ENCODE peak calls at places on chromosomes 2 and 18, in eight cellular contexts. N is uterus, R is heart left ventricle, C is right lobe of liver, X is body of pancreas, Q is IMR-90, D is ovary, Y is tibial nerve. K is an unnamed sample.

GRCh38 chr18:72720116-72720515 is 147.7 kb downstream of the NETO1 start:
- DNase-seq in N (no peak), R (no peak), C (no peak), X (no peak), Q (no peak), D (no peak), Y (no peak), K (no peak)

GRCh38 chr18:62279561-62279960 is 45.5 kb upstream of the TNFRSF11A start:
- DNase-seq in N (no peak), R (no peak), C (no peak), X (no peak), Q (no peak), D (no peak), Y (no peak), K (no peak)

GRCh38 chr2:159228006-159228655 is 58.4 kb downstream of the WDSUB1 start:
- DNase-seq in N (no peak), R (no peak), C (no peak), X (no peak), Q (no peak), D (no peak), Y (no peak), K (no peak)

GRCh38 chr2:88658890-88659881 is 31.9 kb upstream of the EIF2AK3 start:
- DNase-seq in N (no peak), R (peak; percentile 63), C (no peak), X (no peak), Q (peak; percentile 71), D (no peak), Y (peak; percentile 41), K (peak; percentile 22)

GRCh38 chr18:13179566-13180113 is 38.9 kb upstream of the LDLRAD4 start:
- DNase-seq in N (no peak), R (no peak), C (peak; percentile 78), X (no peak), Q (no peak), D (no peak), Y (no peak), K (no peak)

GRCh38 chr2:10495311-10495987 is 47.3 kb upstream of the ODC1 start:
- DNase-seq in N (no peak), R (no peak), C (no peak), X (no peak), Q (no peak), D (no peak), Y (no peak), K (no peak)

GRCh38 chr2:212811036-212811805 is 272.6 kb upstream of the ERBB4 start:
- DNase-seq in N (no peak), R (no peak), C (no peak), X (no peak), Q (peak; percentile 73), D (no peak), Y (no peak), K (no peak)

GRCh38 chr2:3785220-3785889 is 82.0 kb downstream of the DCDC2C start:
- DNase-seq in N (no peak), R (no peak), C (no peak), X (no peak), Q (peak; percentile 74), D (no peak), Y (no peak), K (no peak)

GRCh38 chr18:79576686-79577351 is 102.8 kb upstream of the CTDP1 start:
- DNase-seq in N (peak; percentile 57), R (peak; percentile 90), C (peak; percentile 46), X (peak; percentile 67), Q (peak; percentile 46), D (peak; percentile 87), Y (no peak), K (no peak)

GRCh38 chr2:173962036-173962435 is 3.1 kb downstream of the SP3 start:
- DNase-seq in N (no peak), R (no peak), C (no peak), X (no peak), Q (peak; percentile 38), D (no peak), Y (no peak), K (no peak)

GRCh38 chr18:42950732-42951131 is 164.8 kb downstream of the RIT2 start:
- DNase-seq in N (no peak), R (no peak), C (no peak), X (no peak), Q (no peak), D (no peak), Y (no peak), K (no peak)

GRCh38 chr18:26317353-26317865 is 91.2 kb downstream of the TAF4B start:
- DNase-seq in N (no peak), R (no peak), C (no peak), X (no peak), Q (no peak), D (no peak), Y (no peak), K (no peak)

GRCh38 chr2:141767051-141767450 is 363.8 kb downstream of the LRP1B start:
- DNase-seq in N (no peak), R (no peak), C (no peak), X (no peak), Q (peak; percentile 17), D (no peak), Y (no peak), K (no peak)

GRCh38 chr2:39996653-39997080 is 217.6 kb upstream of the THUMPD2 start:
- DNase-seq in N (no peak), R (no peak), C (no peak), X (no peak), Q (peak; percentile 95), D (no peak), Y (no peak), K (no peak)

GRCh38 chr2:65281626-65282351 is 54.2 kb downstream of the ACTR2 start:
- DNase-seq in N (peak; percentile 36), R (peak; percentile 67), C (no peak), X (no peak), Q (peak; percentile 33), D (no peak), Y (peak; percentile 39), K (no peak)

GRCh38 chr2:142596334-142597088 is 281.0 kb upstream of the KYNU start:
- DNase-seq in N (no peak), R (no peak), C (no peak), X (no peak), Q (peak; percentile 31), D (no peak), Y (no peak), K (no peak)

GRCh38 chr18:59873616-59874015 is 26.2 kb upstream of the PMAIP1 start:
- DNase-seq in N (no peak), R (no peak), C (no peak), X (no peak), Q (peak; percentile 58), D (no peak), Y (no peak), K (no peak)

GRCh38 chr2:47519604-47520301 is 116.8 kb downstream of the MSH2 start:
- DNase-seq in N (no peak), R (no peak), C (no peak), X (no peak), Q (no peak), D (no peak), Y (no peak), K (no peak)

GRCh38 chr2:38750011-38750792 is 959 bp downstream of the SRSF7 start:
- DNase-seq in N (peak; percentile 69), R (peak; percentile 73), C (peak; percentile 67), X (peak; percentile 58), Q (peak; percentile 19), D (peak; percentile 65), Y (no peak), K (peak; percentile 26)
- TF ChIP-seq POLR2A in N (peak; percentile 78), R (peak; percentile 40), C (peak; percentile 23), X (no peak), Q (no peak), D (peak; percentile 86), Y (peak; percentile 93), K (peak; percentile 61)

GRCh38 chr2:120253021-120253882 is 600 bp downstream of the RALB start:
- DNase-seq in N (peak; percentile 78), R (peak; percentile 93), C (peak; percentile 87), X (peak; percentile 72), Q (peak; percentile 78), D (peak; percentile 80), Y (peak; percentile 72), K (peak; percentile 76)
- TF ChIP-seq POLR2A in N (no peak), R (no peak), C (peak; percentile 38), X (peak; percentile 6), Q (no peak), D (peak; percentile 38), Y (peak; percentile 8), K (no peak)

DNA sequence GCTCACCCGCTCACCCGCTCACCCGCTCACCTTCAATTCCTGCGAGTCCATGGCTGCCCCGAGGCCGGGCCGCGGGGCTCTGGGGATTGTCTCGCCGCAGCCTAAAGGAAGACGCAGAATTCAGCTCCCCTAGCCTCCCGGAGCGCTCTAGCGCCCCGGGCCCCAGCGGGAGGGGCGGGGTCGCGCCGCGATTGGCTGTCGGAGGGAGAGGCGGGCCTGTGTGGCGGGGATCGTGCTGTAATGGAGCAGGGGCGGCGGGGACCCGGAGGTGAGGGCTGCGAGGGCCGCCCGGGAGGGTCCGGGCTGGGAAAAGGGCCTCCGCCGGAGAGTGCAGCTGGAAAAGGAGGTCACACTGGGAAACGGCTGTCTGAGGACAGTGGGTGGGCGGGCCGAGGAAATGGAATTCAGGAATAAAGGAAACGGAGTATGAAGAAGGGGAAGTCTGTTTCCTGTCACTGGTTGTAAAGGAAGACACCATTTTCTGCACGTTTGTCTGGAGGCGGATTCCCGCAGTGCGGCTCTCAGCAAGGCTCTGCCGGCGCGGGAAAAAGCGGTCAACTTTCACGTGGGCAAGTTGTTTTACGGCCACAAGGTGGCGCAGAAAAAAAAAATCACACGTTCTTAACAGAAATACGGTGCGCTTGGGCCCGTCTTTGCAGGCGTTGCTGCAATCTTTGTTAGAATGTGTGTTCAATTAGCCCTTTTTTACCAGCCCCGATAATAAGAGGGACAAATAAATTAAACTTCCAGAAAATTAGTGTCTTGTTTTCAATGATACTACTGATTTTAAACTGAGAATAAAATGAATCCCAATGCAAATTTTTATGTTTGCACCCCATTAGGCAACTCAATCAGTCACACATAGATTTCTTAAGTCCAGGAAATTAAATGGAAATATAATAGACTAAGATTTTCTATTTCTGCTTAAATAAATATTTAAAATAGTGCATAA is at the start of gene TTC21B:
- DNase-seq in N (peak; percentile 94), R (peak; percentile 97), C (peak; percentile 97), X (peak; percentile 96), Q (peak; percentile 95), D (peak; percentile 95), Y (peak; percentile 92), K (peak; percentile 75)
- TF ChIP-seq POLR2A in N (peak; percentile 54), R (peak; percentile 21), C (peak; percentile 86), X (peak; percentile 85), Q (peak; percentile 81), D (peak; percentile 59), Y (peak; percentile 80), K (peak; percentile 62)

GRCh38 chr2:55616509-55617159 is 788 bp downstream of the PPP4R3B start:
- DNase-seq in N (no peak), R (no peak), C (no peak), X (peak; percentile 56), Q (peak; percentile 68), D (no peak), Y (peak; percentile 16), K (no peak)

GRCh38 chr2:55620123-55620779 is 2.8 kb upstream of the PPP4R3B start:
- DNase-seq in N (no peak), R (no peak), C (no peak), X (no peak), Q (peak; percentile 14), D (no peak), Y (no peak), K (no peak)

GRCh38 chr2:55618025-55618648 is 715 bp upstream of the PPP4R3B start:
- DNase-seq in N (no peak), R (no peak), C (no peak), X (no peak), Q (peak; percentile 10), D (no peak), Y (peak; percentile 13), K (no peak)

GRCh38 chr2:55617160-55618024 is at the start of gene PPP4R3B:
- DNase-seq in N (peak; percentile 100), R (peak; percentile 100), C (peak; percentile 100), X (peak; percentile 99), Q (peak; percentile 100), D (peak; percentile 99), Y (peak; percentile 95), K (peak; percentile 78)

GRCh38 chr2:55618649-55619055 is 1.2 kb upstream of the PPP4R3B start:
- DNase-seq in N (peak; percentile 37), R (peak; percentile 37), C (peak; percentile 68), X (peak; percentile 54), Q (peak; percentile 43), D (peak; percentile 52), Y (peak; percentile 61), K (no peak)
- TF ChIP-seq POLR2A in N (no peak), R (no peak), C (no peak), X (peak; percentile 4), Q (no peak), D (no peak), Y (no peak), K (no peak)

K was measured in H54.